ENCODE peak calls at places on chromosomes 16 and 17, in seven cellular contexts. One of them, this sample, is unnamed.

GRCh38 chr17:73255671-73256181 is 6.0 kb downstream of the CPSF4L start:
- DNase-seq in K562: peak
- DNase-seq in H1: peak
- DNase-seq in GM23338: peak
- DNase-seq in prostate gland: peak
- DNase-seq in GM12891: no peak
- DNase-seq in HL-60: peak
- DNase-seq in this sample: peak

GRCh38 chr17:36791150-36791653 is 146.1 kb upstream of the LHX1 start:
- DNase-seq in GM12891: no peak
- DNase-seq in H1: no peak
- DNase-seq in K562: no peak
- DNase-seq in GM23338: no peak
- DNase-seq in HL-60: no peak
- DNase-seq in prostate gland: no peak
- DNase-seq in this sample: no peak

GRCh38 chr16:86953631-86954465 is 363.3 kb downstream of the C16orf95 start:
- DNase-seq in GM23338: peak
- DNase-seq in GM12891: no peak
- DNase-seq in prostate gland: no peak
- DNase-seq in HL-60: no peak
- DNase-seq in K562: no peak
- DNase-seq in H1: no peak
- DNase-seq in this sample: no peak

GRCh38 chr17:76997981-76998531 is 129.9 kb downstream of the MGAT5B start:
- DNase-seq in HL-60: no peak
- DNase-seq in GM12891: peak
- DNase-seq in H1: no peak
- DNase-seq in GM23338: no peak
- DNase-seq in prostate gland: no peak
- DNase-seq in K562: no peak
- DNase-seq in this sample: no peak

GRCh38 chr17:63096426-63096825 is 130.4 kb downstream of the TANC2 start:
- DNase-seq in H1: no peak
- DNase-seq in GM23338: no peak
- DNase-seq in K562: no peak
- DNase-seq in prostate gland: no peak
- DNase-seq in GM12891: no peak
- DNase-seq in HL-60: no peak
- DNase-seq in this sample: no peak

GRCh38 chr16:87921236-87921773 is 15.0 kb downstream of the CA5A start:
- DNase-seq in HL-60: no peak
- DNase-seq in GM12891: no peak
- DNase-seq in prostate gland: no peak
- DNase-seq in H1: no peak
- DNase-seq in K562: peak
- DNase-seq in GM23338: no peak
- DNase-seq in this sample: peak

GRCh38 chr17:32191306-32191705 is 49.0 kb downstream of the RHOT1 start:
- DNase-seq in GM23338: no peak
- DNase-seq in GM12891: no peak
- DNase-seq in HL-60: no peak
- DNase-seq in H1: no peak
- DNase-seq in K562: no peak
- DNase-seq in prostate gland: no peak
- DNase-seq in this sample: no peak

GRCh38 chr17:12727881-12728280 is 61.4 kb upstream of the ARHGAP44 start:
- DNase-seq in prostate gland: no peak
- DNase-seq in GM23338: no peak
- DNase-seq in H1: no peak
- DNase-seq in GM12891: no peak
- DNase-seq in K562: no peak
- DNase-seq in HL-60: no peak
- DNase-seq in this sample: no peak

GRCh38 chr17:49570540-49571242 is 5.0 kb upstream of the NXPH3 start:
- DNase-seq in H1: no peak
- DNase-seq in GM12891: no peak
- DNase-seq in HL-60: no peak
- DNase-seq in GM23338: no peak
- DNase-seq in K562: no peak
- DNase-seq in prostate gland: no peak
- DNase-seq in this sample: no peak

GRCh38 chr16:22890976-22891375 is 77.0 kb downstream of the HS3ST2 start:
- DNase-seq in prostate gland: no peak
- DNase-seq in HL-60: no peak
- DNase-seq in H1: no peak
- DNase-seq in GM12891: no peak
- DNase-seq in K562: no peak
- DNase-seq in GM23338: no peak
- DNase-seq in this sample: no peak

GRCh38 chr17:44312396-44313104 is 4.1 kb downstream of the RUNDC3A start:
- DNase-seq in HL-60: no peak
- DNase-seq in GM12891: no peak
- DNase-seq in prostate gland: no peak
- DNase-seq in K562: no peak
- DNase-seq in H1: no peak
- DNase-seq in GM23338: no peak
- DNase-seq in this sample: no peak

GRCh38 chr17:80477647-80478478 is 1.5 kb upstream of the NPTX1 start:
- DNase-seq in GM12891: no peak
- DNase-seq in HL-60: peak
- DNase-seq in K562: peak
- DNase-seq in prostate gland: no peak
- DNase-seq in GM23338: peak
- DNase-seq in H1: no peak
- DNase-seq in this sample: no peak

GRCh38 chr17:1077536-1078061 is 80.7 kb downstream of the TIMM22 start:
- DNase-seq in K562: no peak
- DNase-seq in GM12891: no peak
- DNase-seq in HL-60: no peak
- DNase-seq in prostate gland: no peak
- DNase-seq in GM23338: no peak
- DNase-seq in H1: no peak
- DNase-seq in this sample: no peak

GRCh38 chr17:79534111-79534510 is 76.7 kb downstream of the RBFOX3 start:
- DNase-seq in GM12891: no peak
- DNase-seq in GM23338: no peak
- DNase-seq in prostate gland: no peak
- DNase-seq in HL-60: no peak
- DNase-seq in K562: no peak
- DNase-seq in H1: no peak
- DNase-seq in this sample: no peak

GRCh38 chr17:29162909-29163341 is 17.3 kb downstream of the MYO18A start:
- DNase-seq in K562: peak
- DNase-seq in HL-60: no peak
- DNase-seq in GM23338: no peak
- DNase-seq in GM12891: no peak
- DNase-seq in H1: no peak
- DNase-seq in prostate gland: no peak
- DNase-seq in this sample: no peak

DNA sequence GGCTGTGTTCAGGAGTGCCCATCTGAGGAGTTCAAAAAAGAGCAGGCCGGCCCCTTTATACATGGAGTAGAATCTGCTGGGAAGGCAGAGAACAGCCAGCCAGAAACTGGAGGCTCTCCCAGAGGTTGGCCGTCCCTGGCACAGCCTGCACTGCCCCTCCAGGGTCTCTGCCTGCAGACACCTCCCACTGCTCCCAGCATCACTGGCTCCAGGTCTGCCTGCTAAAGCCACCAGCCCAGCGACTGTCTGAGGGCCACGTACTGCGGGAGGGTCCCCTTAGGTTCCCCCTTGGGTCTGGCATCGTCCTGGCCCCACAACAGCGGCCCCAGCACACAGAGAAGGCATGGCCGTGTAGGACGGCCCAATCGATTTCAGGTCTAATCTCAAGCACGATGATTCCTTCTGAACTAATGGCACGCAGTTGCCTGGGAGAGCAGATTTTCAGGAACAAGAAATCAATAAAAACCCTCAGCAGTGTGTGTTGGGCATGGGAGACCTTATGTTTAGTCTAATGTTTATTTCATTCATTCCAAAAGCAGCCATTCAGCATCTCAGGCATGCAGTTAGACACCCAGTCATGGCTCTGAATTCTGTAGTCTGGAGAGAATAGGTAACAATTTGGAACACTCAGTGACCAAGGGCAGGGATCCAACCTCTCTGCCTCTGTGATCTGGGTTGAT is 95.6 kb downstream of the PGS1 start:
- DNase-seq in K562: no peak
- DNase-seq in HL-60: no peak
- DNase-seq in GM23338: no peak
- DNase-seq in prostate gland: no peak
- DNase-seq in H1: no peak
- DNase-seq in GM12891: no peak
- DNase-seq in this sample: no peak
- TF ChIP-seq POLR2AphosphoS5 in K562: no peak
- TF ChIP-seq POLR2AphosphoS5 in HL-60: no peak
- TF ChIP-seq POLR2AphosphoS5 in GM23338: no peak
- TF ChIP-seq POLR2AphosphoS5 in prostate gland: no peak
- TF ChIP-seq POLR2AphosphoS5 in H1: no peak
- TF ChIP-seq POLR2AphosphoS5 in GM12891: no peak
- TF ChIP-seq POLR2AphosphoS5 in this sample: no peak

GRCh38 chr16:1158456-1159324 is 5.8 kb downstream of the CACNA1H start:
- DNase-seq in H1: no peak
- DNase-seq in GM12891: no peak
- DNase-seq in GM23338: peak
- DNase-seq in prostate gland: no peak
- DNase-seq in HL-60: no peak
- DNase-seq in K562: peak
- DNase-seq in this sample: no peak

GRCh38 chr16:1155353-1156110 is 2.6 kb downstream of the CACNA1H start:
- DNase-seq in GM12891: no peak
- DNase-seq in GM23338: no peak
- DNase-seq in H1: no peak
- DNase-seq in prostate gland: no peak
- DNase-seq in K562: no peak
- DNase-seq in HL-60: no peak
- DNase-seq in this sample: no peak

GRCh38 chr16:1157639-1158455 is 4.9 kb downstream of the CACNA1H start:
- DNase-seq in H1: no peak
- DNase-seq in HL-60: no peak
- DNase-seq in prostate gland: no peak
- DNase-seq in GM12891: no peak
- DNase-seq in GM23338: no peak
- DNase-seq in K562: no peak
- DNase-seq in this sample: no peak

GRCh38 chr16:1156111-1156982 is 3.4 kb downstream of the CACNA1H start:
- DNase-seq in H1: no peak
- DNase-seq in GM23338: no peak
- DNase-seq in HL-60: no peak
- DNase-seq in prostate gland: no peak
- DNase-seq in GM12891: no peak
- DNase-seq in K562: no peak
- DNase-seq in this sample: no peak

GRCh38 chr16:1156983-1157638 is 4.2 kb downstream of the CACNA1H start:
- DNase-seq in K562: no peak
- DNase-seq in GM23338: no peak
- DNase-seq in H1: no peak
- DNase-seq in GM12891: no peak
- DNase-seq in HL-60: no peak
- DNase-seq in prostate gland: no peak
- DNase-seq in this sample: no peak
- TF ChIP-seq POLR2AphosphoS5 in K562: no peak
- TF ChIP-seq POLR2AphosphoS5 in GM23338: no peak
- TF ChIP-seq POLR2AphosphoS5 in H1: no peak
- TF ChIP-seq POLR2AphosphoS5 in GM12891: no peak
- TF ChIP-seq POLR2AphosphoS5 in HL-60: no peak
- TF ChIP-seq POLR2AphosphoS5 in prostate gland: no peak
- TF ChIP-seq POLR2AphosphoS5 in this sample: no peak

DNA sequence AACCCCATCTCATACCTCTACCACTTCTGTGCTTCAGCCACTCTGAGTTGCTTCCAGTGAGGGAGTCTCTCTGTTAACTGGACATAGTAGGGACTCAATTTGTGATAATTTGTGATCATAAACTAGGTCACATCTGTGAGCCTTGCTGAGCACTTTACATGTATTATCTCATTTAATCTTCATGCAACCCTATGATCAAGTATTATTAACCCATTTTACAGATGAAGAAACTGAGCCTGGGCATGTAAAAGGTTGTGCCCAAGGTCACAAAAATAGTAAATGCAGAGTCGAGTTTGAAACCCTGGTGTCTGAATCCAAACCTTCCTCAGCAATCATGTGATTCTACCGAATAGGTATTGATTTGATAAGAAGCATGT is 18.6 kb downstream of the PDP2 start:
- DNase-seq in K562: no peak
- DNase-seq in H1: no peak
- DNase-seq in prostate gland: no peak
- DNase-seq in GM23338: no peak
- DNase-seq in HL-60: no peak
- DNase-seq in GM12891: no peak
- DNase-seq in this sample: no peak
- TF ChIP-seq POLR2AphosphoS5 in K562: no peak
- TF ChIP-seq POLR2AphosphoS5 in H1: no peak
- TF ChIP-seq POLR2AphosphoS5 in prostate gland: no peak
- TF ChIP-seq POLR2AphosphoS5 in GM23338: no peak
- TF ChIP-seq POLR2AphosphoS5 in HL-60: no peak
- TF ChIP-seq POLR2AphosphoS5 in GM12891: no peak
- TF ChIP-seq POLR2AphosphoS5 in this sample: no peak

GRCh38 chr17:59373879-59374495 is 42.5 kb downstream of the YPEL2 start:
- DNase-seq in H1: no peak
- DNase-seq in GM12891: no peak
- DNase-seq in K562: no peak
- DNase-seq in prostate gland: no peak
- DNase-seq in GM23338: no peak
- DNase-seq in HL-60: peak
- DNase-seq in this sample: no peak

GRCh38 chr17:59369026-59369724 is 37.7 kb downstream of the YPEL2 start:
- DNase-seq in GM23338: no peak
- DNase-seq in GM12891: no peak
- DNase-seq in H1: no peak
- DNase-seq in prostate gland: no peak
- DNase-seq in HL-60: no peak
- DNase-seq in K562: no peak
- DNase-seq in this sample: no peak

GRCh38 chr17:59371426-59372099 is 40.1 kb downstream of the YPEL2 start:
- DNase-seq in HL-60: no peak
- DNase-seq in GM23338: no peak
- DNase-seq in K562: no peak
- DNase-seq in prostate gland: no peak
- DNase-seq in H1: no peak
- DNase-seq in GM12891: no peak
- DNase-seq in this sample: no peak

GRCh38 chr17:59370580-59371299 is 39.3 kb downstream of the YPEL2 start:
- DNase-seq in H1: no peak
- DNase-seq in GM12891: no peak
- DNase-seq in HL-60: no peak
- DNase-seq in K562: no peak
- DNase-seq in prostate gland: no peak
- DNase-seq in GM23338: peak
- DNase-seq in this sample: no peak

GRCh38 chr17:59372138-59372751 is 40.8 kb downstream of the YPEL2 start:
- DNase-seq in H1: no peak
- DNase-seq in K562: no peak
- DNase-seq in HL-60: peak
- DNase-seq in GM12891: no peak
- DNase-seq in prostate gland: peak
- DNase-seq in GM23338: no peak
- DNase-seq in this sample: no peak
- TF ChIP-seq POLR2AphosphoS5 in H1: no peak
- TF ChIP-seq POLR2AphosphoS5 in K562: no peak
- TF ChIP-seq POLR2AphosphoS5 in HL-60: no peak
- TF ChIP-seq POLR2AphosphoS5 in GM12891: no peak
- TF ChIP-seq POLR2AphosphoS5 in prostate gland: peak
- TF ChIP-seq POLR2AphosphoS5 in GM23338: no peak
- TF ChIP-seq POLR2AphosphoS5 in this sample: no peak

GRCh38 chr16:10088380-10088793 is 93.8 kb downstream of the GRIN2A start:
- DNase-seq in HL-60: no peak
- DNase-seq in H1: no peak
- DNase-seq in GM23338: no peak
- DNase-seq in K562: no peak
- DNase-seq in prostate gland: no peak
- DNase-seq in GM12891: no peak
- DNase-seq in this sample: no peak
- TF ChIP-seq POLR2AphosphoS5 in HL-60: no peak
- TF ChIP-seq POLR2AphosphoS5 in H1: no peak
- TF ChIP-seq POLR2AphosphoS5 in GM23338: no peak
- TF ChIP-seq POLR2AphosphoS5 in K562: no peak
- TF ChIP-seq POLR2AphosphoS5 in prostate gland: no peak
- TF ChIP-seq POLR2AphosphoS5 in GM12891: no peak
- TF ChIP-seq POLR2AphosphoS5 in this sample: no peak